ENCODE peak calls at places on chromosomes 11 and 22, in eight cellular contexts. R, W, J, C, M, G, E and T are unnamed samples.

GRCh38 chr11:44630511-44631210 is 65.2 kb downstream of the CD82 start:
- DNase-seq in G (no peak), W (no peak), M (no peak), R (no peak), E (no peak), J (no peak), C (no peak), T (no peak)

GRCh38 chr22:45310331-45311032 is 748 bp downstream of the FAM118A start:
- DNase-seq in W (no peak), E (no peak), C (no peak), G (no peak), R (no peak), J (no peak), M (no peak), T (no peak)

GRCh38 chr11:14551380-14551779 is 31.2 kb upstream of the PSMA1 start:
- DNase-seq in E (no peak), R (no peak), C (no peak), M (no peak), W (no peak), J (no peak), G (no peak), T (no peak)

GRCh38 chr11:46290598-46291309 is 13.3 kb downstream of the CREB3L1 start:
- DNase-seq in M (peak), E (peak), R (no peak), W (no peak), J (no peak), G (no peak), C (peak), T (no peak)

GRCh38 chr11:2794419-2794795 is 91.2 kb downstream of the CDKN1C start:
- DNase-seq in J (peak), R (no peak), W (no peak), E (peak), C (peak), G (no peak), M (no peak), T (peak)

GRCh38 chr11:110901441-110901840 is 189.2 kb upstream of the ARHGAP20 start:
- DNase-seq in M (no peak), J (no peak), E (no peak), W (no peak), G (no peak), C (no peak), R (no peak), T (no peak)

GRCh38 chr11:114705280-114706024 is 27.1 kb downstream of the NXPE2 start:
- DNase-seq in J (no peak), G (no peak), R (no peak), C (peak), W (no peak), M (no peak), E (no peak), T (no peak)

GRCh38 chr11:64444838-64445441 is 86.0 kb downstream of the RPS6KA4 start:
- DNase-seq in C (no peak), J (no peak), G (no peak), E (no peak), W (no peak), M (no peak), R (no peak), T (peak)

GRCh38 chr22:42294034-42294985 is 23.9 kb upstream of the TCF20 start:
- DNase-seq in C (peak), R (no peak), E (peak), W (no peak), J (peak), G (peak), M (peak), T (no peak)

GRCh38 chr22:37893583-37893983 is 12.5 kb upstream of the MICALL1 start:
- DNase-seq in M (no peak), E (no peak), G (no peak), W (no peak), R (no peak), J (no peak), C (no peak), T (no peak)

GRCh38 chr11:69475866-69476714 is 5.4 kb upstream of the LINC01488 start:
- DNase-seq in R (no peak), C (peak), M (no peak), G (no peak), E (peak), W (no peak), J (no peak), T (no peak)

GRCh38 chr11:12184696-12185095 is 74.3 kb downstream of the MICAL2 start:
- DNase-seq in W (no peak), R (no peak), E (no peak), G (no peak), C (no peak), M (peak), J (no peak), T (no peak)